ENCODE peak calls at places on chromosomes 11 and 22, in nine cellular contexts. W is osteoblast, V is left ventricle myocardium inferior, I is IMR-90, Z is HCT116, L is fibroblast of lung, Y is neural progenitor cell, J is hepatocyte, X is GM23338. E is an unnamed sample.
A peak's percentile ranks its signal among the peaks of the same experiment; 100 is the strongest.

GRCh38 chr11:129190087-129190486 is 2.0 kb downstream of the ARHGAP32 start:
- DNase-seq in V (no peak), J (no peak), Z (no peak), I (no peak), X (no peak), L (no peak), W (no peak), Y (no peak), E (no peak)

GRCh38 chr11:126842038-126842437 is 158.5 kb downstream of the KIRREL3 start:
- DNase-seq in J (no peak), V (no peak), Y (no peak), Z (no peak), W (no peak), X (no peak), L (peak; percentile 45), I (no peak), E (no peak)

GRCh38 chr11:39255648-39256047 is 2203.8 kb downstream of the LRRC4C start:
- DNase-seq in X (no peak), J (no peak), Z (no peak), Y (no peak), L (no peak), I (no peak), W (no peak), V (no peak), E (no peak)

GRCh38 chr11:3218483-3219280 is at the start of gene MRGPRG:
- DNase-seq in Z (no peak), V (peak; percentile 13), I (no peak), L (no peak), Y (no peak), X (no peak), W (peak; percentile 81), J (no peak), E (no peak)

GRCh38 chr11:8671242-8671641 is 11.2 kb downstream of the TRIM66 start:
- DNase-seq in L (peak; percentile 96), W (peak; percentile 87), Y (peak; percentile 97), X (peak; percentile 94), I (peak; percentile 97), J (peak; percentile 52), Z (no peak), V (peak; percentile 30), E (no peak)

GRCh38 chr11:82996966-82997606 is 74.6 kb downstream of the RAB30 start:
- DNase-seq in J (peak; percentile 73), X (no peak), W (no peak), Y (no peak), V (no peak), Z (no peak), I (no peak), L (peak; percentile 63), E (no peak)

GRCh38 chr11:115197031-115197430 is 307.2 kb downstream of the CADM1 start:
- DNase-seq in X (no peak), L (peak; percentile 19), W (no peak), V (no peak), Y (no peak), I (no peak), J (no peak), Z (no peak), E (no peak)

GRCh38 chr11:64970731-64971151 is 1.2 kb downstream of the MAJIN start:
- DNase-seq in L (no peak), V (no peak), X (no peak), Y (no peak), Z (no peak), W (no peak), J (no peak), I (no peak), E (no peak)

GRCh38 chr11:70384486-70385152 is 13.7 kb upstream of the CTTN start:
- DNase-seq in I (no peak), L (no peak), V (no peak), J (no peak), Y (no peak), Z (no peak), X (no peak), W (peak; percentile 73), E (no peak)

GRCh38 chr11:1909524-1909923 is 10.0 kb upstream of the TNNT3 start:
- DNase-seq in V (no peak), Z (no peak), Y (no peak), W (no peak), I (no peak), X (no peak), J (no peak), L (no peak), E (no peak)

GRCh38 chr22:25397616-25398015 is 166.9 kb upstream of the GRK3 start:
- DNase-seq in J (no peak), I (no peak), W (no peak), X (no peak), Z (no peak), Y (no peak), V (no peak), L (no peak), E (no peak)

GRCh38 chr11:100732949-100733348 is 45.9 kb downstream of the ARHGAP42 start:
- DNase-seq in J (no peak), W (no peak), L (no peak), X (no peak), Y (no peak), V (no peak), I (no peak), Z (no peak), E (no peak)

GRCh38 chr11:5592615-5593014 is 3.8 kb upstream of the TRIM6 start:
- DNase-seq in Y (no peak), Z (no peak), J (no peak), X (no peak), V (no peak), L (no peak), I (no peak), W (no peak), E (no peak)

GRCh38 chr11:5596611-5597201 is at the start of gene TRIM6:
- DNase-seq in Y (peak; percentile 79), L (peak; percentile 64), J (peak; percentile 80), I (peak; percentile 35), Z (no peak), W (peak; percentile 83), X (peak; percentile 86), V (peak; percentile 50), E (no peak)

GRCh38 chr11:5600374-5600851 is 4.0 kb downstream of the TRIM6 start:
- DNase-seq in Z (peak; percentile 81), Y (peak; percentile 90), W (peak; percentile 93), I (peak; percentile 90), V (peak; percentile 41), L (peak; percentile 86), J (peak; percentile 89), X (peak; percentile 92), E (no peak)

GRCh38 chr11:5593146-5593545 is 3.3 kb upstream of the TRIM6 start:
- DNase-seq in J (no peak), V (no peak), X (no peak), Z (no peak), I (peak; percentile 54), Y (no peak), L (peak; percentile 66), W (no peak), E (no peak)

DNA sequence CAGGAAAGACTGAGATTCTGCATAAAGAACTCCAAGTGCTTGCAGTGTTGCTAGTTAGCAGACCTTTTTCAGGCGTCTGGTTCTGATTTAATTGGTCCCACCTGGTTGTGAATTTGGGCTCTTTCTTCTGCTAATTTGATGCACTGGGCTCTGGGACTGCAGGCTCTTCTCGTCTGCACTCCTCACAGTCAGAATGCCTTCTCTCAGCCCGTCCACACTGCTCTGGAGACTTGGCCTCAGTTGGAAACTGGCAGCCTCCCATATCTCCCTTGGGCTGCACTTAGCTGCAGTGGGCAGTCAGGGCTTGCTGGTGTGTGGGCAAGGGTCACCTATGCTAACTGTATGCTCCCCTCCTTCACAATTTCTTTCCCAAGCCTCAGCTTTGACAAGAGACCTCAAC is 1.5 kb downstream of the TRIM6 start:
- DNase-seq in I (no peak), L (peak; percentile 27), Z (no peak), W (no peak), Y (peak; percentile 6), X (peak; percentile 56), V (no peak), J (no peak), E (no peak)
- H3K4me3 ChIP-seq in I (no peak overlapping the region), L (peak overlapping the region; percentile 57), Z (no peak overlapping the region), W (peak overlapping the region; percentile 75), Y (no peak overlapping the region), X (peak overlapping the region; percentile 88), V (no peak overlapping the region), J (no peak overlapping the region), E (no peak overlapping the region)

GRCh38 chr22:31588970-31589675 is 72.9 kb downstream of the PISD start:
- DNase-seq in J (peak; percentile 55), I (no peak), Z (no peak), L (no peak), X (no peak), V (no peak), Y (no peak), W (no peak), E (no peak)

GRCh38 chr22:31586137-31586920 is 75.7 kb downstream of the PISD start:
- DNase-seq in I (peak; percentile 87), L (peak; percentile 56), Y (no peak), Z (no peak), W (peak; percentile 84), X (no peak), V (no peak), J (peak; percentile 62), E (no peak)

GRCh38 chr22:31585161-31585859 is 76.7 kb downstream of the PISD start:
- DNase-seq in X (no peak), V (no peak), I (peak; percentile 60), L (peak; percentile 33), J (no peak), Z (no peak), W (no peak), Y (no peak), E (no peak)

GRCh38 chr22:31583861-31584485 is 78.0 kb downstream of the PISD start:
- DNase-seq in X (no peak), Z (no peak), I (peak; percentile 62), L (peak; percentile 57), V (no peak), W (peak; percentile 58), J (no peak), Y (no peak), E (no peak)

GRCh38 chr22:31584804-31585160 is 77.2 kb downstream of the PISD start:
- DNase-seq in V (no peak), J (no peak), X (no peak), Z (no peak), Y (no peak), W (no peak), L (no peak), I (no peak), E (no peak)
- TF ChIP-seq CTCF in V (no peak), J (no peak), X (no peak), Z (no peak), Y (no peak), W (no peak), L (no peak), I (no peak), E (no peak)

GRCh38 chr11:11982461-11982860 is 26.0 kb downstream of the DKK3 start:
- DNase-seq in Z (no peak), L (no peak), I (no peak), V (no peak), X (no peak), W (no peak), J (no peak), Y (no peak), E (no peak)
- H3K27ac ChIP-seq in Z (no peak overlapping the region), L (peak overlapping the region; percentile 59), I (peak overlapping the region; percentile 21), V (peak overlapping the region; percentile 96), X (no peak overlapping the region), W (peak overlapping the region; percentile 46), J (no peak overlapping the region), Y (no peak overlapping the region), E (peak overlapping the region; percentile 69)

DNA sequence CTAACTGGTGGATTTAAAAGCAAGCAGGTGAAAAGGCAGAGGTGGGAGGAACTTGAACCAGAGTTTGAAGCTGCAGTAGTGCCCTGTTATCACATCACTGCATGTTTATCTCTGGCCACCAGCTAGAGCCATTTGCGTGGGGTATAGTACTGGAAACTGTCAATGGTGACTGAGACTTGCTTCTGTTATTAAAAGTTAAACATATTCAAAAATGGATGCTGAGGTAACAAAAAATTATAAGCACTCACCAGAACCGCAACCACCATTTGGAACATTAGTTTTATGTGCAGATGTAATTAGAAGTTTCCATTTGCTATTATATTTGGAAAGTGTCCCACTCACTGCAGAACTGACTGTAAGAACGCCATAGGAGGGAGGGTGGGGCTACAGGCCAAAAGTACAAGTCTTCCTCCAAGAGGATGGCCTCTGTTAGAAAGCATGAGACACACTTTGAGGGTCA is 1.2 kb upstream of the CD59 start:
- DNase-seq in I (no peak), W (no peak), Y (no peak), L (no peak), V (no peak), J (no peak), X (no peak), Z (no peak), E (no peak)
- H3K4me3 ChIP-seq in I (no peak overlapping the region), W (peak overlapping the region; percentile 93), Y (no peak overlapping the region), L (no peak overlapping the region), V (peak overlapping the region; percentile 78), J (no peak overlapping the region), X (peak overlapping the region; percentile 98), Z (peak overlapping the region; percentile 88), E (no peak overlapping the region)

E was measured in dorsolateral prefrontal cortex.